ENCODE peak calls at places on chromosome 5, in seven cellular contexts. S is uterus, O is left ventricle myocardium inferior, W is tibial artery, Y is PC-3, K is hepatocyte, L is fibroblast of lung. H is an unnamed sample. For H3K9me3, the result is how much of the 10 kb centered on the place peaks cover.

GRCh38 chr5:51399636-51399993 is 16.4 kb downstream of the ISL1 start:
- DNase-seq in S (no peak), O (no peak), W (no peak), Y (no peak), K (no peak), L (no peak), H (no peak)

GRCh38 chr5:531101-531748 is 7.0 kb upstream of the SLC9A3 start:
- DNase-seq in S (no peak), O (no peak), W (no peak), Y (no peak), K (no peak), L (no peak), H (no peak)

GRCh38 chr5:94928891-94929290 is 310.4 kb downstream of the SLF1 start:
- DNase-seq in S (no peak), O (no peak), W (no peak), Y (no peak), K (no peak), L (peak), H (no peak)

GRCh38 chr5:115963566-115963965 is 1.3 kb downstream of the LVRN start:
- DNase-seq in S (no peak), O (no peak), W (no peak), Y (no peak), K (no peak), L (no peak), H (no peak)

GRCh38 chr5:31990701-31991110 is 183.4 kb downstream of the GOLPH3 start:
- DNase-seq in S (no peak), O (no peak), W (no peak), Y (peak), K (no peak), L (no peak), H (no peak)

GRCh38 chr5:110019780-110020179 is 330.1 kb downstream of the MAN2A1 start:
- DNase-seq in S (no peak), O (no peak), W (no peak), Y (no peak), K (no peak), L (no peak), H (no peak)

GRCh38 chr5:53009816-53010215 is 20.7 kb downstream of the ITGA2 start:
- DNase-seq in S (no peak), O (no peak), W (no peak), Y (no peak), K (no peak), L (no peak), H (no peak)

GRCh38 chr5:135394095-135394494 is 4.9 kb downstream of the MACROH2A1 start:
- DNase-seq in S (no peak), O (no peak), W (no peak), Y (no peak), K (no peak), L (no peak), H (no peak)

GRCh38 chr5:14779975-14780374 is 91.6 kb downstream of the ANKH start:
- DNase-seq in S (no peak), O (no peak), W (no peak), Y (no peak), K (no peak), L (no peak), H (no peak)

GRCh38 chr5:80255752-80256479 is at the start of gene SERINC5:
- DNase-seq in S (peak), O (peak), W (peak), Y (peak), K (peak), L (peak), H (peak)

GRCh38 chr5:170297589-170298462 is at the start of gene LCP2:
- DNase-seq in S (no peak), O (no peak), W (no peak), Y (no peak), K (no peak), L (no peak), H (no peak)

GRCh38 chr5:175893466-175893865 is 22.1 kb downstream of the CPLX2 start:
- DNase-seq in S (no peak), O (peak), W (no peak), Y (no peak), K (no peak), L (no peak), H (no peak)

GRCh38 chr5:138635708-138636107 is 60.5 kb upstream of the HSPA9 start:
- DNase-seq in S (no peak), O (no peak), W (no peak), Y (no peak), K (no peak), L (no peak), H (no peak)

GRCh38 chr5:61417851-61418250 is 85.8 kb downstream of the ZSWIM6 start:
- DNase-seq in S (no peak), O (no peak), W (no peak), Y (no peak), K (no peak), L (no peak), H (no peak)

GRCh38 chr5:159053216-159053615 is 46.5 kb downstream of the EBF1 start:
- DNase-seq in S (no peak), O (no peak), W (no peak), Y (no peak), K (no peak), L (no peak), H (no peak)

GRCh38 chr5:150142800-150143724 is 12.6 kb downstream of the PDGFRB start:
- DNase-seq in S (peak), O (peak), W (peak), Y (peak), K (peak), L (peak), H (peak)

GRCh38 chr5:9209846-9210547 is 335.9 kb downstream of the SEMA5A start:
- DNase-seq in S (no peak), O (no peak), W (no peak), Y (peak), K (no peak), L (no peak), H (no peak)

GRCh38 chr5:14171621-14172020 is 28.5 kb downstream of the TRIO start:
- DNase-seq in S (no peak), O (no peak), W (no peak), Y (no peak), K (no peak), L (peak), H (no peak)

GRCh38 chr5:34625246-34625645 is 30.9 kb upstream of the RAI14 start:
- DNase-seq in S (no peak), O (no peak), W (no peak), Y (no peak), K (no peak), L (peak), H (no peak)

GRCh38 chr5:169127431-169127830 is 173.5 kb downstream of the SLIT3 start:
- DNase-seq in S (no peak), O (no peak), W (no peak), Y (no peak), K (no peak), L (no peak), H (no peak)

GRCh38 chr5:146301666-146302065 is 37.0 kb upstream of the POU4F3 start:
- DNase-seq in S (no peak), O (no peak), W (no peak), Y (no peak), K (no peak), L (peak), H (no peak)

GRCh38 chr5:113989913-113990305 is 372.0 kb upstream of the KCNN2 start:
- DNase-seq in S (no peak), O (no peak), W (no peak), Y (peak), K (no peak), L (peak), H (no peak)

GRCh38 chr5:79853676-79854418 is 137.2 kb downstream of the MTX3 start:
- DNase-seq in S (no peak), O (no peak), W (no peak), Y (peak), K (no peak), L (peak), H (no peak)

GRCh38 chr5:123651234-123651633 is 139.3 kb downstream of the CSNK1G3 start:
- DNase-seq in S (no peak), O (no peak), W (no peak), Y (no peak), K (no peak), L (no peak), H (no peak)

GRCh38 chr5:98581416-98581999 is 192.0 kb upstream of the RGMB start:
- DNase-seq in S (no peak), O (no peak), W (no peak), Y (peak), K (no peak), L (peak), H (no peak)

GRCh38 chr5:159673538-159673937 is 242.7 kb upstream of the ADRA1B start:
- DNase-seq in S (no peak), O (no peak), W (no peak), Y (no peak), K (no peak), L (no peak), H (no peak)

GRCh38 chr5:178361657-178362445 is 129.2 kb upstream of the PHYKPL start:
- DNase-seq in S (no peak), O (no peak), W (no peak), Y (no peak), K (no peak), L (peak), H (no peak)

GRCh38 chr5:153797484-153797883 is 241.2 kb downstream of the FAM114A2 start:
- DNase-seq in S (no peak), O (no peak), W (no peak), Y (no peak), K (no peak), L (no peak), H (no peak)

GRCh38 chr5:6448622-6449464 is at the start of gene UBE2QL1:
- DNase-seq in S (no peak), O (no peak), W (no peak), Y (peak), K (peak), L (peak), H (no peak)

GRCh38 chr5:6448141-6448491 is 543 bp upstream of the UBE2QL1 start:
- DNase-seq in S (no peak), O (no peak), W (no peak), Y (no peak), K (no peak), L (no peak), H (no peak)

GRCh38 chr5:6450235-6450860 is 1.7 kb downstream of the UBE2QL1 start:
- DNase-seq in S (no peak), O (no peak), W (no peak), Y (no peak), K (no peak), L (no peak), H (no peak)

GRCh38 chr5:6447384-6448140 is 1.1 kb upstream of the UBE2QL1 start:
- DNase-seq in S (no peak), O (no peak), W (no peak), Y (no peak), K (no peak), L (no peak), H (no peak)

GRCh38 chr5:6449465-6450158 is 953 bp downstream of the UBE2QL1 start:
- DNase-seq in S (no peak), O (no peak), W (no peak), Y (no peak), K (no peak), L (no peak), H (no peak)
- H3K4me3 ChIP-seq in S (peak), O (peak), W (peak), Y (peak), K (no peak), L (no peak), H (no peak)

GRCh38 chr5:141269195-141269594 is 24.0 kb downstream of the PCDHB15 start:
- DNase-seq in S (no peak), O (no peak), W (no peak), Y (no peak), K (no peak), L (no peak), H (no peak)
- H3K9me3 ChIP-seq in S (under half), O (half or more), W (half or more), Y (under half), K (half or more), L (under half), H (under half)

DNA sequence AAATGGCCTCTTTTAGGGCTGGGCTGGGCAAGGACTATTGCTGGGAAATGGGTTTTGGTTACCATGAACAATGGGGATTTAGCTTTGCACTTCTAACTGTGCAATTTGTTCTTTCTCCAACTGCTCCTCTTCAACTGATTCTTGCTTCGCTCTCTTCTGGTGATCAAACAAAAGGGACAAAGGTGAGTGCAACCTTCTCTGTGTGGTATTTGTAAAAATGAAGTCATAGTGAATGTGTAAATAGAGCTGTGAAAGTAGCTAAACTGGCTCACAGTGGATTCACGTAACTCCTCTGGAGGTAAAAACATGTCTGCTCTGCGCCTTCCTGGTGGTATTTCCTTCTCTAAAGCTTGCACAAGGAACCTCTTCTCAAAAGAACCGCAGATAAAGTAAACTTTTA is 20.9 kb upstream of the SPINK14 start:
- DNase-seq in S (no peak), O (no peak), W (no peak), Y (peak), K (peak), L (no peak), H (no peak)
- H3K27ac ChIP-seq in S (no peak), O (no peak), W (no peak), Y (peak), K (peak), L (no peak), H (no peak)

GRCh38 chr5:171369898-171370297 is 17.8 kb upstream of the NPM1 start:
- DNase-seq in S (no peak), O (no peak), W (no peak), Y (no peak), K (no peak), L (no peak), H (no peak)
- H3K4me3 ChIP-seq in S (no peak), O (no peak), W (no peak), Y (no peak), K (no peak), L (no peak), H (no peak)